ENCODE peak calls at places on chromosomes 11 and 22, in eight cellular contexts. N is endothelial cell of umbilical vein, P is mesothelial cell of epicardium, X is ovary, S is BE2C, Q is RWPE2, O is RWPE1, J is IMR-90. Z is an unnamed sample.

GRCh38 chr22:35149149-35149548 is 83.2 kb downstream of the ISX start:
- DNase-seq in N (no peak), S (no peak), P (no peak), Q (no peak), X (no peak), O (no peak), J (no peak), Z (no peak)

GRCh38 chr11:68189888-68190287 is 23.2 kb downstream of the KMT5B start:
- DNase-seq in O (no peak), N (no peak), S (no peak), J (no peak), P (no peak), X (no peak), Q (no peak), Z (no peak)

GRCh38 chr22:22960307-22960706 is 72.7 kb downstream of the IGLL5 start:
- DNase-seq in X (no peak), P (no peak), J (no peak), S (no peak), Q (no peak), O (no peak), N (no peak), Z (no peak)

GRCh38 chr22:49826603-49827306 is 918 bp downstream of the BRD1 start:
- DNase-seq in Q (no peak), X (peak; percentile 55), N (peak; percentile 34), P (no peak), J (peak; percentile 32), S (peak; percentile 39), O (peak; percentile 14), Z (no peak)

GRCh38 chr22:30453731-30454510 is 17.9 kb downstream of the SEC14L3 start:
- DNase-seq in O (no peak), X (no peak), N (no peak), S (peak; percentile 28), P (no peak), J (no peak), Q (no peak), Z (no peak)

GRCh38 chr11:100629671-100630070 is 57.4 kb upstream of the ARHGAP42 start:
- DNase-seq in J (no peak), O (no peak), P (no peak), X (no peak), Q (no peak), N (no peak), S (peak; percentile 16), Z (no peak)

GRCh38 chr22:45977003-45977395 is at the start of gene WNT7B:
- DNase-seq in O (peak; percentile 63), Q (peak; percentile 83), P (no peak), X (no peak), J (no peak), N (no peak), S (no peak), Z (no peak)

GRCh38 chr11:87180743-87181142 is 143.0 kb downstream of the TMEM135 start:
- DNase-seq in X (no peak), O (no peak), P (no peak), S (no peak), N (peak; percentile 30), Q (no peak), J (peak; percentile 65), Z (no peak)

GRCh38 chr11:8356731-8357504 is 93.2 kb upstream of the LMO1 start:
- DNase-seq in J (no peak), X (peak; percentile 81), O (no peak), S (no peak), N (no peak), Q (peak; percentile 46), P (no peak), Z (no peak)

GRCh38 chr11:63608353-63609345 is 5.6 kb downstream of the PLAAT3 start:
- DNase-seq in X (no peak), P (no peak), J (peak; percentile 66), S (no peak), O (no peak), N (no peak), Q (no peak), Z (no peak)

GRCh38 chr22:30123463-30123862 is 43.2 kb downstream of the HORMAD2 start:
- DNase-seq in O (no peak), P (no peak), N (no peak), J (no peak), Q (no peak), S (no peak), X (no peak), Z (no peak)

GRCh38 chr22:29152381-29153138 is 53.1 kb upstream of the EMID1 start:
- DNase-seq in N (no peak), S (no peak), J (no peak), P (no peak), Q (no peak), O (no peak), X (peak; percentile 58), Z (no peak)

GRCh38 chr11:10382518-10382917 is 72.5 kb upstream of the AMPD3 start:
- DNase-seq in X (no peak), O (peak; percentile 35), N (no peak), Q (no peak), J (no peak), P (no peak), S (no peak), Z (no peak)

GRCh38 chr11:63610604-63611394 is 3.4 kb downstream of the PLAAT3 start:
- DNase-seq in X (peak; percentile 42), J (no peak), S (no peak), O (no peak), P (no peak), N (no peak), Q (no peak), Z (no peak)

GRCh38 chr22:29328055-29328454 is 12.6 kb upstream of the RASL10A start:
- DNase-seq in S (no peak), X (no peak), P (no peak), N (no peak), J (no peak), Q (no peak), O (no peak), Z (no peak)

GRCh38 chr22:46169628-46170027 is 19.3 kb downstream of the PPARA start:
- DNase-seq in P (no peak), S (no peak), J (no peak), N (no peak), O (no peak), Q (no peak), X (no peak), Z (no peak)

GRCh38 chr11:115304774-115305472 is 199.3 kb downstream of the CADM1 start:
- DNase-seq in X (no peak), S (peak; percentile 50), P (no peak), N (no peak), J (no peak), O (no peak), Q (no peak), Z (no peak)

GRCh38 chr22:27581688-27582087 is 219.9 kb downstream of the MN1 start:
- DNase-seq in O (no peak), X (peak; percentile 83), N (no peak), Q (no peak), P (no peak), S (no peak), J (peak; percentile 17), Z (no peak)

GRCh38 chr22:38300197-38300945 is 16.9 kb downstream of the CSNK1E start:
- DNase-seq in S (no peak), Q (no peak), J (no peak), N (no peak), O (no peak), X (no peak), P (no peak), Z (no peak)

GRCh38 chr22:38303974-38304373 is 13.3 kb downstream of the CSNK1E start:
- DNase-seq in S (no peak), J (no peak), P (no peak), X (no peak), N (no peak), Q (no peak), O (no peak), Z (no peak)

GRCh38 chr22:38302906-38303305 is 14.3 kb downstream of the CSNK1E start:
- DNase-seq in O (no peak), J (no peak), X (no peak), P (no peak), S (no peak), N (no peak), Q (no peak), Z (no peak)

GRCh38 chr22:38305481-38306448 is 11.5 kb downstream of the CSNK1E start:
- DNase-seq in X (no peak), P (no peak), Q (no peak), J (peak; percentile 54), S (peak; percentile 47), N (peak; percentile 67), O (no peak), Z (no peak)

DNA sequence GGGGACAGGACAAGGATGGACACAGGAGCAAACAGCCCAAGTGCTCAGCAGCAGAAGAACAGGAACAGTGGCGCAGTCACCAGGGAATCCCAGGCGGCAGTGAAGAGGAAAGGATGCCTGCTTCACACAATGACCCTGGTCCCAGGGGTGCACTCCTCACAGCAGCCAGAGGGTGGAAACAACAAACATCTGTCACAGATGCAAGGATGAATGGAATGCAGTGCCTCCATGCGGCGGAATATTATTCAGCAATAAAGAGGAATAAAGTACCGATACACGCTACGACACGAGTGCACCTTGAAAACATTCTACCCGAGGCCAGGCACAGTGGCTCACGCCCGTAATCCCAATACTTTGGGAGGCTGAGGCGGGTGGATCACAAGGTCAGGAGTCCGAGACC is 12.7 kb downstream of the CSNK1E start:
- DNase-seq in J (no peak), X (no peak), O (no peak), S (no peak), Q (no peak), N (no peak), P (no peak), Z (no peak)
- TF ChIP-seq CTCF in J (peak; percentile 9), X (no peak), O (no peak), S (no peak), Q (no peak), N (no peak), P (no peak), Z (no peak)

GRCh38 chr11:70670684-70671034 is 272.3 kb downstream of the CTTN start:
- DNase-seq in N (no peak), J (no peak), X (no peak), P (no peak), Q (no peak), O (no peak), S (no peak), Z (no peak)
- TF ChIP-seq CTCF in N (no peak), J (no peak), X (no peak), P (no peak), Q (no peak), O (no peak), S (no peak), Z (no peak)

DNA sequence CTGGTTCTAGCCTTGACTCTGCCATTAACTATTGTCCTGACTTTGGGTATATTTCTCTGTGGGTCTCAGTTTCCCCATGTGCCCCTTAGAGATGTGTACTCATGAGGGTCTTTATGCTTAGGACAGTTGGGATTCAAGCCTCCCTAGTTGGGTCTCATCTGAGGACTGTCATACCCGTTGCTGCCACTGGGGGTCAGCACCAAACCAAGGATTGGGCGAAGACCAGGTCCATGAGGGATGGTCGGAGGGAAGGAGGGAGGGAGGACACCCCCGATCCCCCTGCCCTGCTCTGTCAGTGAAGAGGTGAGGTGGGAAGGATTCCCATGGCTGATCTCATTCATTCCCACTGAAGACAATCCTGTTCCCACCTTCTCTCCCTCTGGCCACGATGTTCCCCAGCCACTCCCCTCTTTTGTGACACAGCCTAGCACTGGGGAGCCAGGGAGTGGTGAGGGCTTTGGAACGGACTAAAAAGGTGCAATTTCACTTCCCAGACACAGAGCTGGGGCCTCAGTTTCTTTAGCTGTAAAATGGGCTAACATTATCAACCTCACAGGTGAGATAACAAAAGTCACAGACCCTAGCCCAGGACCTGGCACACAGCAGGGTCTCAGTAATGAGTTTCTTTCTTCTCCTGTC is 12.4 kb upstream of the KLHL35 start:
- DNase-seq in J (peak; percentile 41), O (peak; percentile 69), N (peak; percentile 70), X (peak; percentile 60), P (peak; percentile 59), Q (no peak), S (peak; percentile 83), Z (peak; percentile 81)
- TF ChIP-seq CTCF in J (peak; percentile 95), O (peak; percentile 90), N (peak; percentile 85), X (peak; percentile 97), P (peak; percentile 98), Q (peak; percentile 90), S (peak; percentile 98), Z (peak; percentile 97)

GRCh38 chr11:3686751-3687150 is 15.6 kb upstream of the CHRNA10 start:
- DNase-seq in O (no peak), N (no peak), S (no peak), Q (no peak), X (no peak), P (no peak), J (peak; percentile 35), Z (no peak)
- TF ChIP-seq CTCF in O (no peak), N (no peak), S (no peak), Q (no peak), X (no peak), P (no peak), J (no peak), Z (no peak)